ENCODE peak calls at places on chromosome 15, in five cellular contexts. E is SK-N-SH; G is skeletal muscle cell; A is COR-L47; K is naive thymus-derived CD8-positive, alpha-beta T cell. Y is an unnamed sample.

GRCh38 chr15:25762015-25762662 is 101.0 kb downstream of the ATP10A start:
- DNase-seq in K (no peak), E (no peak), A (no peak), G (no peak), Y (no peak)

GRCh38 chr15:85778107-85778776 is 16.5 kb downstream of the KLHL25 start:
- DNase-seq in A (no peak), E (no peak), G (no peak), K (no peak), Y (no peak)

GRCh38 chr15:37765809-37766208 is 168.6 kb upstream of the TMCO5A start:
- DNase-seq in E (no peak), A (peak), G (no peak), K (no peak), Y (peak)

GRCh38 chr15:39925112-39925830 is 5.2 kb upstream of the GPR176 start:
- DNase-seq in E (no peak), G (no peak), A (no peak), K (no peak), Y (peak)

GRCh38 chr15:88331291-88331690 is 74.8 kb upstream of the NTRK3 start:
- DNase-seq in K (no peak), A (peak), E (peak), G (no peak), Y (peak)

GRCh38 chr15:65326109-65326508 is 21.6 kb downstream of the RNU5B-1 start:
- DNase-seq in G (no peak), K (no peak), A (no peak), E (peak), Y (no peak)

GRCh38 chr15:101437618-101438481 is 51.7 kb downstream of the PCSK6 start:
- DNase-seq in E (no peak), A (no peak), G (no peak), K (no peak), Y (no peak)

GRCh38 chr15:100623301-100623700 is 20.9 kb downstream of the ASB7 start:
- DNase-seq in E (no peak), A (no peak), K (no peak), G (peak), Y (no peak)

GRCh38 chr15:36208868-36209582 is 370.4 kb upstream of the CDIN1 start:
- DNase-seq in A (no peak), G (no peak), E (no peak), K (no peak), Y (peak)

GRCh38 chr15:68655686-68656437 is 77.1 kb downstream of the CORO2B start:
- DNase-seq in E (peak), K (no peak), A (no peak), G (no peak), Y (no peak)

GRCh38 chr15:64247535-64247905 is 84.7 kb upstream of the PPIB start:
- DNase-seq in E (no peak), K (no peak), G (no peak), A (no peak), Y (no peak)

GRCh38 chr15:81895723-81896122 is 150.1 kb downstream of the MEX3B start:
- DNase-seq in E (no peak), A (no peak), G (no peak), K (no peak), Y (no peak)

GRCh38 chr15:62390793-62391543 is 225.9 kb upstream of the C2CD4B start:
- DNase-seq in G (no peak), K (no peak), E (peak), A (no peak), Y (peak)

GRCh38 chr15:101445562-101446526 is 43.7 kb downstream of the PCSK6 start:
- DNase-seq in E (no peak), K (no peak), G (peak), A (no peak), Y (peak)

GRCh38 chr15:41894791-41895463 is 1.1 kb upstream of the SPTBN5 start:
- DNase-seq in K (peak), E (peak), A (peak), G (peak), Y (peak)

GRCh38 chr15:70778258-70779076 is 15.1 kb upstream of the UACA start:
- DNase-seq in E (no peak), A (no peak), K (no peak), G (no peak), Y (peak)

GRCh38 chr15:36601497-36601932 is 22.1 kb downstream of the CDIN1 start:
- DNase-seq in E (no peak), G (peak), A (no peak), K (no peak), Y (peak)

GRCh38 chr15:35696767-35697231 is 150.8 kb upstream of the DPH6 start:
- DNase-seq in G (peak), A (no peak), K (no peak), E (no peak), Y (peak)

GRCh38 chr15:56038015-56038414 is 44.6 kb upstream of the NEDD4 start:
- DNase-seq in E (no peak), K (peak), A (no peak), G (peak), Y (peak)

GRCh38 chr15:26974120-26974780 is 3.3 kb downstream of the GABRG3 start:
- DNase-seq in K (no peak), A (peak), E (peak), G (peak), Y (peak)

GRCh38 chr15:70258369-70259029 is 160.8 kb upstream of the TLE3 start:
- DNase-seq in A (no peak), K (peak), E (no peak), G (no peak), Y (no peak)

GRCh38 chr15:45677797-45678196 is 43.0 kb downstream of the SQOR start:
- DNase-seq in K (no peak), E (no peak), G (no peak), A (no peak), Y (no peak)

GRCh38 chr15:53910236-53910849 is 67.9 kb upstream of the UNC13C start:
- DNase-seq in E (no peak), A (peak), K (no peak), G (no peak), Y (peak)

GRCh38 chr15:74842581-74843444 is at the start of gene ULK3:
- DNase-seq in E (peak), G (peak), K (peak), A (peak), Y (peak)

GRCh38 chr15:70504305-70504951 is 258.9 kb downstream of the UACA start:
- DNase-seq in A (no peak), E (peak), G (no peak), K (no peak), Y (peak)

GRCh38 chr15:51310064-51310463 is 28.3 kb downstream of the CYP19A1 start:
- DNase-seq in K (no peak), E (no peak), G (no peak), A (no peak), Y (peak)